ENCODE peak calls at places on chromosomes 4 and X, in eight cellular contexts. V is heart left ventricle, X is uterus, S is K562, A is stomach, R is adrenal gland, E is ovary, O is endothelial cell of umbilical vein. U is an unnamed sample.

GRCh38 chr4:14853186-14853946 is 148.9 kb upstream of the CPEB2 start:
- DNase-seq in V (no peak), X (no peak), S (no peak), A (no peak), R (no peak), E (no peak), O (no peak), U (no peak)

GRCh38 chr4:186676531-186677158 is 47.0 kb downstream of the FAT1 start:
- DNase-seq in V (no peak), X (no peak), S (no peak), A (no peak), R (no peak), E (no peak), O (no peak), U (no peak)

GRCh38 chrX:9797961-9798360 is 11.7 kb downstream of the SHROOM2 start:
- DNase-seq in V (no peak), X (no peak), S (no peak), A (no peak), R (no peak), E (peak; percentile 6), O (no peak), U (no peak)

GRCh38 chrX:110133735-110134370 is 130.9 kb downstream of the TMEM164 start:
- DNase-seq in V (no peak), X (no peak), S (no peak), A (no peak), R (no peak), E (no peak), O (no peak), U (no peak)

GRCh38 chrX:10569946-10570345 is 50.4 kb downstream of the MID1 start:
- DNase-seq in V (no peak), X (no peak), S (no peak), A (no peak), R (no peak), E (no peak), O (peak; percentile 13), U (no peak)

GRCh38 chr4:101865501-101866062 is 75.1 kb downstream of the BANK1 start:
- DNase-seq in V (no peak), X (no peak), S (no peak), A (no peak), R (no peak), E (no peak), O (no peak), U (no peak)

GRCh38 chr4:82811838-82812672 is 13.5 kb upstream of the SCD5 start:
- DNase-seq in V (no peak), X (no peak), S (no peak), A (no peak), R (no peak), E (no peak), O (peak; percentile 28), U (no peak)

GRCh38 chr4:56976878-56977320 is 507 bp downstream of the NOA1 start:
- DNase-seq in V (peak; percentile 76), X (no peak), S (peak; percentile 41), A (peak; percentile 80), R (no peak), E (no peak), O (peak; percentile 38), U (no peak)

GRCh38 chrX:10098235-10098819 is 58.4 kb upstream of the CLCN4 start:
- DNase-seq in V (no peak), X (no peak), S (no peak), A (no peak), R (no peak), E (no peak), O (peak; percentile 43), U (no peak)

GRCh38 chrX:22300130-22300529 is 27.4 kb downstream of the CBLL2 start:
- DNase-seq in V (no peak), X (peak; percentile 15), S (no peak), A (no peak), R (peak; percentile 59), E (no peak), O (peak; percentile 44), U (no peak)

GRCh38 chrX:40207626-40208025 is 109.9 kb upstream of the BCOR start:
- DNase-seq in V (no peak), X (no peak), S (peak; percentile 44), A (no peak), R (no peak), E (no peak), O (no peak), U (no peak)

GRCh38 chrX:39736219-39737211 is 361.2 kb downstream of the BCOR start:
- DNase-seq in V (peak; percentile 91), X (peak; percentile 71), S (no peak), A (peak; percentile 92), R (peak; percentile 94), E (peak; percentile 85), O (peak; percentile 94), U (peak; percentile 93)

GRCh38 chr4:24932831-24933230 is 20.0 kb upstream of the CCDC149 start:
- DNase-seq in V (no peak), X (no peak), S (no peak), A (no peak), R (no peak), E (no peak), O (no peak), U (no peak)

GRCh38 chrX:1231850-1232505 is 19.5 kb upstream of the CRLF2 start:
- DNase-seq in V (no peak), X (no peak), S (no peak), A (no peak), R (no peak), E (no peak), O (no peak), U (no peak)

DNA sequence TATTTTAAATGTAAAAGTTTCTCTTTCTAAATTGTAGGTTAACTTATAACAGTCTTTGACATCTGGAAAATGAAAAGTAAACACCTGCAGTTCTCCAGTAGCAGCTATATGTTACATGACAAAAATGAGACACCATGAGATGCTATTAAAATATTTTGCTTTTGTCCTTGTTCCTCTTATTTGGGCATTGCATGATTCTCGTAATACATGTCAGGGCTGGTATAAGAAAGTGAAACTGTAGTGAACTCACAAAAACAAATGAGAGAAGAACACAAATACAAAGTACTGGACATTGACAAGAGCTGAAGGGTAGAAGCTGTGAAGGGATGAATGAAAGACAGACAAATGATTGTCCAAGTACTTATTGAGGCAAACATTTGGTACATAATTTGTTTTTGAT is 9.0 kb downstream of the GK2 start:
- DNase-seq in V (no peak), X (no peak), S (no peak), A (no peak), R (no peak), E (no peak), O (no peak), U (no peak)
- TF ChIP-seq POLR2A in V (no peak), X (no peak), S (no peak), A (no peak), R (no peak), E (no peak), O (no peak), U (no peak)

DNA sequence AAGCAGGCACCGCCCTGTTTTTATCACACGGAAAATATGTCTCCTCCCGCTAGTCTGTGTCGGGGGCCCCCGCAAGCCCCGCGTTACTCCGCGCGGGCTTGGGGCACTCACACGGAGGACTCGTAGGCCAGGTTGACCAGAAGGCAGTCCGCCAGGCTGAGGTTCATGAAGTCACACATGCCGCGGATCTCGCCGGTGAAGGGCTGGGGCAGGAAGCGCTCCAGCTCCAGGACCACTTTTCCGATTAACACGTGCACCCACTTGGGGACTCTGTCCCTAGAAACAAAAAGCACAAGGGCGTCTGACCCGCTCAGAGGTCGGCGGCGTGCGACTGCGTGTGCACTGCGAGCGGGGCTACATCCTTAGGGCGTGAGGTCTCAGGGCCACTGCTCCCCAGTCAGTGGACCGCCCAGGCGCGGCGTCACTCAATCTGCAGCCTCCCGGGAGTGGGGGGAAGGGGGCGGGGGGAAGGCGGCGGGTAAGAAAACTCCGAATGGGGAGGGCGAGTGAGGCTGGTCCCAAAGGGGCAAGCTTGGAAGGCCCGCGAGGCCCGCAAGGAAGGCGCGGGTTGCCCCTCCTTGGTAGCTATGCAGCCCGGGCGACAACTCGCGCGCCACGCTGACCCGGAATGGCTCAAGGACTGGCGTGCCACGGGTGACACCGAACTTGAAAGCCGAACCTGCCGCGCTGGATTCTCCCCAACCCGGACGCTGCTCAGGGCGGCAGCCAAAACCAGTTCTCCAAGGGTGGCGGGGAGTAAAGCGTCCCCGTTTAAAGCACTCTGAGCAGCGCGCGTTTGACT is 722 bp downstream of the NAAA start:
- DNase-seq in V (peak; percentile 89), X (peak; percentile 62), S (peak; percentile 84), A (peak; percentile 71), R (peak; percentile 80), E (peak; percentile 60), O (peak; percentile 59), U (peak; percentile 95)
- TF ChIP-seq POLR2A in V (no peak), X (no peak), S (peak; percentile 59), A (no peak), R (no peak), E (no peak), O (peak; percentile 56), U (no peak)

DNA sequence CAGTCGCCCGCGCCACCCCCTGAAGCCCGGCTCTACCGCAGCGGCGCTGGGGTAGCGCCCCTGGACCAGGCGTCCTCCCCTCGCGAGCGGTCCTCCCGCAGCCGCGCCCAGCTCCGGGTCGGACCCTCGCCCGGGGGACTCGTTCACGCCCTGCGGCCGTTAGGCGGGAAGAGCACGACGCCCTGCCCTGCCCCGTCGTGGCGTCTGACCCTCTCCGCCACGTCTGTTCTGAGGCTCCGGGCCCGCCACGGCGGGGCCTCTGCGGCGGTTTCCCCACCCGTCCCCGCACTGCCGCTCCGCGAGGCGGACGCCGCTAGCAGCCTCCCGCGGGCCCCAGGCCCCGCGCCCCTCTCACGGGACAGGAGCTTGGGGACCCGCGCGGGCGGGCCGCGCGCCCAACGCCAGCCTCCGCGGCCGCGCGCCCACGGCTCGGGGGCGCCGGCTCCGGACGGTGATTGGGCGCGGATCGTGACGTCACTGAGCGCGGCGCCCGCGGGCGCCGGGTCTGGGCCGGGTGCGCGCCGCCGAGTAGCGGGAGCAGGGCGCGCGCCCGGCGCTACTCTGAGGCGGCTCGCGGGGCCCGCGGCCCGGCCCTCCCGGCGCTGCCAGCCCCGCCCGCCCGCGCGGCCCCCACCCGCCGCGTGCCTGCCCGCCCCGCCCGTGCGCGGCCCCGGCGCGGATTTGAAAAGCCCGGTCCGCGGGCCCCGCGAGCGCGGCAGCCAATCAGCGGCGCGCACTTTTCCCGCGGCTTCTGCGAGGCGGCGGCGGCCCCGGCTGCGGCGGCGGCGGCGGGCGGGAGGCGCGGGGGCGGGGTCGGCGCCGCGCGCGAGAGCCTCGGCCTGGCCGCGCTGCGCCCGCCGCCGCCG is at the start of gene NSD2:
- DNase-seq in V (peak; percentile 95), X (peak; percentile 85), S (peak; percentile 98), A (peak; percentile 93), R (peak; percentile 91), E (peak; percentile 92), O (peak; percentile 81), U (peak; percentile 94)
- TF ChIP-seq POLR2A in V (peak; percentile 9), X (peak; percentile 89), S (peak; percentile 85), A (no peak), R (peak; percentile 75), E (peak; percentile 63), O (peak; percentile 93), U (peak; percentile 24)

GRCh38 chr4:7647211-7647931 is 212.6 kb upstream of the PSAPL1 start:
- DNase-seq in V (peak; percentile 33), X (no peak), S (no peak), A (no peak), R (no peak), E (no peak), O (no peak), U (no peak)

GRCh38 chr4:7649411-7649740 is 214.6 kb upstream of the PSAPL1 start:
- DNase-seq in V (no peak), X (no peak), S (no peak), A (no peak), R (no peak), E (no peak), O (no peak), U (no peak)

GRCh38 chr4:7646384-7647061 is 211.8 kb upstream of the PSAPL1 start:
- DNase-seq in V (no peak), X (no peak), S (no peak), A (no peak), R (no peak), E (no peak), O (no peak), U (no peak)

GRCh38 chr4:7648813-7649395 is 214.2 kb upstream of the PSAPL1 start:
- DNase-seq in V (no peak), X (no peak), S (no peak), A (no peak), R (no peak), E (no peak), O (no peak), U (no peak)

GRCh38 chr4:7647932-7648812 is 213.4 kb upstream of the PSAPL1 start:
- DNase-seq in V (no peak), X (no peak), S (peak; percentile 27), A (no peak), R (peak; percentile 76), E (no peak), O (peak; percentile 36), U (no peak)
- TF ChIP-seq POLR2A in V (no peak), X (no peak), S (no peak), A (no peak), R (no peak), E (no peak), O (no peak), U (no peak)